ENCODE peak calls at places on chromosomes 5 and 9, in ten cellular contexts. W is naive B cell; Q is gastroesophageal sphincter; V is activated CD4-positive, alpha-beta T cell treated with anti-CD3 and anti-CD28 coated beads for 36 hours; Y is T-helper 17 cell; R is heart right ventricle; K is DND-41; L is natural killer cell; M is RWPE2; P is activated CD8-positive, alpha-beta T cell treated with anti-CD3 and anti-CD28 coated beads, Interleukin-2, amount 10 ng/mL, durations not matched to agents 7 days and 5 days. E is an unnamed sample.

GRCh38 chr5:111119856-111120255 is 27.7 kb downstream of the WDR36 start:
- ATAC-seq in W (no peak), Q (no peak), V (peak), Y (no peak), R (no peak), K (no peak), L (no peak), M (no peak), P (no peak), E (no peak)

GRCh38 chr5:132422720-132423442 is 53.4 kb downstream of the SLC22A5 start:
- ATAC-seq in W (peak), Q (no peak), V (no peak), Y (no peak), R (peak), K (no peak), L (no peak), M (no peak), P (no peak), E (peak)

GRCh38 chr9:34590376-34591090 is 1.0 kb upstream of the CNTFR start:
- ATAC-seq in W (peak), Q (peak), V (peak), Y (no peak), R (peak), K (no peak), L (no peak), M (no peak), P (no peak), E (peak)

GRCh38 chr9:21265421-21266189 is 25.8 kb upstream of the IFNA14 start:
- ATAC-seq in W (peak), Q (no peak), V (no peak), Y (no peak), R (no peak), K (no peak), L (no peak), M (peak), P (no peak), E (peak)

GRCh38 chr9:71861618-71862017 is 49.4 kb downstream of the ABHD17B start:
- ATAC-seq in W (peak), Q (no peak), V (no peak), Y (no peak), R (no peak), K (no peak), L (no peak), M (no peak), P (no peak), E (peak)

GRCh38 chr5:60504342-60504741 is 195.6 kb downstream of the DEPDC1B start:
- ATAC-seq in W (peak), Q (no peak), V (no peak), Y (no peak), R (no peak), K (no peak), L (no peak), M (no peak), P (no peak), E (no peak)

GRCh38 chr5:158194561-158194961 is 335.6 kb upstream of the CLINT1 start:
- ATAC-seq in W (peak), Q (no peak), V (no peak), Y (no peak), R (peak), K (peak), L (peak), M (no peak), P (no peak), E (no peak)

GRCh38 chr9:92385001-92385400 is 19.4 kb downstream of the OGN start:
- ATAC-seq in W (no peak), Q (no peak), V (no peak), Y (no peak), R (no peak), K (no peak), L (no peak), M (no peak), P (no peak), E (no peak)

GRCh38 chr5:35198681-35199080 is 31.6 kb downstream of the PRLR start:
- ATAC-seq in W (no peak), Q (no peak), V (no peak), Y (no peak), R (no peak), K (no peak), L (no peak), M (no peak), P (no peak), E (no peak)

GRCh38 chr5:74279244-74279643 is 361.3 kb downstream of the ENC1 start:
- ATAC-seq in W (no peak), Q (no peak), V (no peak), Y (no peak), R (no peak), K (no peak), L (no peak), M (no peak), P (no peak), E (no peak)

GRCh38 chr9:35380619-35381018 is 109.3 kb upstream of the RUSC2 start:
- ATAC-seq in W (no peak), Q (no peak), V (peak), Y (no peak), R (no peak), K (no peak), L (no peak), M (no peak), P (no peak), E (no peak)

GRCh38 chr9:93198117-93198838 is 14.3 kb downstream of the WNK2 start:
- ATAC-seq in W (no peak), Q (no peak), V (no peak), Y (no peak), R (no peak), K (no peak), L (no peak), M (no peak), P (no peak), E (no peak)

GRCh38 chr5:124651663-124652513 is 94.6 kb downstream of the ZNF608 start:
- ATAC-seq in W (peak), Q (peak), V (peak), Y (peak), R (peak), K (no peak), L (peak), M (peak), P (peak), E (peak)

GRCh38 chr5:160133071-160133917 is 14.0 kb upstream of the PWWP2A start:
- ATAC-seq in W (no peak), Q (peak), V (no peak), Y (no peak), R (peak), K (no peak), L (no peak), M (no peak), P (no peak), E (no peak)

GRCh38 chr5:96257904-96258303 is 175.1 kb downstream of the PCSK1 start:
- ATAC-seq in W (no peak), Q (no peak), V (peak), Y (no peak), R (no peak), K (peak), L (no peak), M (peak), P (no peak), E (no peak)

E was measured in esophagus mucosa.